ENCODE peak calls at places on chromosome 5, in eight cellular contexts. H is PC-9, T is heart right ventricle, Q is A673, G is left ventricle myocardium inferior, S is kidney, I is heart left ventricle, N is endodermal cell. J is an unnamed sample.

GRCh38 chr5:179879690-179880010 is 21.0 kb upstream of the MRNIP start:
- DNase-seq in H (no peak), T (no peak), Q (no peak), G (no peak), S (no peak), I (no peak), N (no peak), J (no peak)

GRCh38 chr5:22470408-22470807 is 382.7 kb downstream of the CDH12 start:
- DNase-seq in H (no peak), T (no peak), Q (no peak), G (no peak), S (no peak), I (no peak), N (no peak), J (no peak)

GRCh38 chr5:142301487-142302035 is 23.3 kb downstream of the SPRY4 start:
- DNase-seq in H (no peak), T (no peak), Q (no peak), G (no peak), S (no peak), I (no peak), N (no peak), J (no peak)

GRCh38 chr5:38556115-38556598 is 289 bp downstream of the LIFR start:
- DNase-seq in H (no peak), T (no peak), Q (no peak), G (peak), S (peak), I (peak), N (no peak), J (no peak)

GRCh38 chr5:134228624-134229023 is 2.8 kb upstream of the PPP2CA start:
- DNase-seq in H (no peak), T (no peak), Q (no peak), G (no peak), S (no peak), I (no peak), N (no peak), J (no peak)

GRCh38 chr5:14859980-14860379 is 11.6 kb downstream of the ANKH start:
- DNase-seq in H (no peak), T (no peak), Q (no peak), G (no peak), S (no peak), I (no peak), N (no peak), J (no peak)

GRCh38 chr5:134257176-134257575 is 31.3 kb upstream of the PPP2CA start:
- DNase-seq in H (no peak), T (no peak), Q (no peak), G (no peak), S (no peak), I (no peak), N (no peak), J (no peak)

GRCh38 chr5:146622391-146622790 is 106.4 kb upstream of the GPR151 start:
- DNase-seq in H (no peak), T (no peak), Q (no peak), G (no peak), S (no peak), I (no peak), N (no peak), J (no peak)

GRCh38 chr5:173786296-173787187 is 101.6 kb upstream of the CPEB4 start:
- DNase-seq in H (no peak), T (no peak), Q (no peak), G (no peak), S (peak), I (no peak), N (peak), J (no peak)

GRCh38 chr5:173771058-173771742 is 116.9 kb upstream of the CPEB4 start:
- DNase-seq in H (no peak), T (no peak), Q (no peak), G (no peak), S (no peak), I (no peak), N (peak), J (no peak)

GRCh38 chr5:40332945-40333344 is 346.8 kb upstream of the PTGER4 start:
- DNase-seq in H (no peak), T (no peak), Q (no peak), G (no peak), S (no peak), I (no peak), N (no peak), J (no peak)

GRCh38 chr5:16489322-16489791 is 23.8 kb upstream of the ZNF622 start:
- DNase-seq in H (peak), T (no peak), Q (peak), G (no peak), S (no peak), I (no peak), N (no peak), J (no peak)

GRCh38 chr5:60350794-60351193 is 349.2 kb downstream of the DEPDC1B start:
- DNase-seq in H (peak), T (no peak), Q (no peak), G (no peak), S (no peak), I (no peak), N (no peak), J (no peak)

GRCh38 chr5:65695896-65696295 is 26.0 kb downstream of the SGTB start:
- DNase-seq in H (no peak), T (no peak), Q (no peak), G (no peak), S (no peak), I (no peak), N (no peak), J (no peak)

GRCh38 chr5:38104497-38105230 is 153.7 kb upstream of the EGFLAM start:
- DNase-seq in H (no peak), T (no peak), Q (no peak), G (no peak), S (no peak), I (no peak), N (peak), J (no peak)

GRCh38 chr5:158289967-158290366 is 431.0 kb upstream of the CLINT1 start:
- DNase-seq in H (no peak), T (no peak), Q (no peak), G (no peak), S (no peak), I (no peak), N (no peak), J (no peak)

GRCh38 chr5:66904189-66904588 is 292.4 kb downstream of the CD180 start:
- DNase-seq in H (no peak), T (no peak), Q (no peak), G (no peak), S (no peak), I (no peak), N (no peak), J (no peak)

GRCh38 chr5:20537911-20538310 is 549.9 kb upstream of the CDH18 start:
- DNase-seq in H (no peak), T (no peak), Q (no peak), G (no peak), S (no peak), I (no peak), N (no peak), J (no peak)

GRCh38 chr5:112555691-112556090 is 136.6 kb upstream of the EPB41L4A start:
- DNase-seq in H (no peak), T (no peak), Q (no peak), G (no peak), S (no peak), I (no peak), N (no peak), J (no peak)

GRCh38 chr5:142602720-142603245 is 83.1 kb downstream of the FGF1 start:
- DNase-seq in H (no peak), T (no peak), Q (no peak), G (no peak), S (no peak), I (no peak), N (no peak), J (no peak)

GRCh38 chr5:154415114-154415513 is 30.7 kb upstream of the SAP30L start:
- DNase-seq in H (no peak), T (no peak), Q (no peak), G (no peak), S (no peak), I (no peak), N (no peak), J (no peak)

GRCh38 chr5:149924481-149924880 is 20.1 kb downstream of the PDE6A start:
- DNase-seq in H (no peak), T (no peak), Q (no peak), G (no peak), S (no peak), I (no peak), N (no peak), J (no peak)

GRCh38 chr5:123460296-123460729 is 37.1 kb upstream of the CEP120 start:
- DNase-seq in H (peak), T (no peak), Q (peak), G (no peak), S (no peak), I (no peak), N (peak), J (no peak)

GRCh38 chr5:39624268-39624886 is 199.6 kb upstream of the DAB2 start:
- DNase-seq in H (peak), T (no peak), Q (no peak), G (no peak), S (no peak), I (no peak), N (peak), J (no peak)

GRCh38 chr5:61159070-61159469 is 3.2 kb downstream of the SMIM15 start:
- DNase-seq in H (no peak), T (no peak), Q (no peak), G (no peak), S (no peak), I (no peak), N (no peak), J (no peak)

GRCh38 chr5:171342362-171343111 is 33.5 kb downstream of the TLX3 start:
- DNase-seq in H (peak), T (no peak), Q (peak), G (no peak), S (peak), I (no peak), N (peak), J (no peak)

GRCh38 chr5:19795218-19795617 is 192.8 kb downstream of the CDH18 start:
- DNase-seq in H (no peak), T (no peak), Q (peak), G (no peak), S (no peak), I (no peak), N (peak), J (no peak)

GRCh38 chr5:67659288-67659687 is 462.7 kb upstream of the CD180 start:
- DNase-seq in H (no peak), T (no peak), Q (no peak), G (no peak), S (no peak), I (no peak), N (no peak), J (no peak)

GRCh38 chr5:38634961-38635369 is 78.5 kb upstream of the LIFR start:
- DNase-seq in H (peak), T (no peak), Q (peak), G (no peak), S (no peak), I (no peak), N (no peak), J (no peak)

GRCh38 chr5:133706732-133707430 is 94.5 kb upstream of the FSTL4 start:
- DNase-seq in H (no peak), T (no peak), Q (no peak), G (no peak), S (no peak), I (no peak), N (peak), J (no peak)

GRCh38 chr5:54713923-54714581 is 196.5 kb downstream of the SNX18 start:
- DNase-seq in H (no peak), T (no peak), Q (no peak), G (no peak), S (no peak), I (no peak), N (no peak), J (no peak)

GRCh38 chr5:54362434-54362833 is 52.1 kb upstream of the ARL15 start:
- DNase-seq in H (no peak), T (no peak), Q (no peak), G (no peak), S (no peak), I (no peak), N (no peak), J (no peak)

GRCh38 chr5:54997081-54997480 is 11.7 kb upstream of the ESM1 start:
- DNase-seq in H (no peak), T (no peak), Q (no peak), G (no peak), S (no peak), I (no peak), N (no peak), J (no peak)

GRCh38 chr5:143685416-143685815 is 126.5 kb upstream of the HMHB1 start:
- DNase-seq in H (no peak), T (no peak), Q (no peak), G (no peak), S (no peak), I (no peak), N (no peak), J (no peak)

GRCh38 chr5:150175536-150175935 is 9.0 kb downstream of the CDX1 start:
- DNase-seq in H (peak), T (no peak), Q (peak), G (no peak), S (no peak), I (no peak), N (peak), J (no peak)

GRCh38 chr5:72557576-72558336 is 50.5 kb upstream of the ZNF366 start:
- DNase-seq in H (no peak), T (no peak), Q (no peak), G (no peak), S (no peak), I (no peak), N (no peak), J (no peak)

GRCh38 chr5:179887802-179888201 is 19.9 kb downstream of the TBC1D9B start:
- DNase-seq in H (no peak), T (no peak), Q (no peak), G (no peak), S (peak), I (peak), N (no peak), J (no peak)

GRCh38 chr5:135569755-135570452 is 8.9 kb downstream of the CXCL14 start:
- DNase-seq in H (no peak), T (no peak), Q (peak), G (no peak), S (no peak), I (no peak), N (peak), J (no peak)

GRCh38 chr5:23105021-23105420 is 251.9 kb upstream of the CDH12 start:
- DNase-seq in H (no peak), T (no peak), Q (no peak), G (no peak), S (peak), I (peak), N (no peak), J (no peak)

GRCh38 chr5:41878173-41878572 is 7.9 kb upstream of the OXCT1 start:
- DNase-seq in H (no peak), T (no peak), Q (no peak), G (no peak), S (no peak), I (no peak), N (no peak), J (no peak)

GRCh38 chr5:41876678-41877077 is 6.5 kb upstream of the OXCT1 start:
- DNase-seq in H (no peak), T (no peak), Q (no peak), G (no peak), S (no peak), I (no peak), N (no peak), J (no peak)

GRCh38 chr5:41877408-41877807 is 7.2 kb upstream of the OXCT1 start:
- DNase-seq in H (no peak), T (no peak), Q (no peak), G (no peak), S (no peak), I (no peak), N (no peak), J (no peak)

GRCh38 chr5:41875121-41875520 is 4.9 kb upstream of the OXCT1 start:
- DNase-seq in H (no peak), T (no peak), Q (no peak), G (no peak), S (no peak), I (no peak), N (no peak), J (no peak)

GRCh38 chr5:41878598-41879305 is 8.5 kb upstream of the OXCT1 start:
- DNase-seq in H (no peak), T (no peak), Q (no peak), G (no peak), S (no peak), I (no peak), N (no peak), J (no peak)
- H3K4me3 ChIP-seq in H (no peak), T (no peak), Q (no peak), G (no peak), S (no peak), I (no peak), N (peak), J (no peak)

GRCh38 chr5:6637590-6637989 is 4.3 kb downstream of the SRD5A1 start:
- DNase-seq in H (no peak), T (no peak), Q (no peak), G (no peak), S (no peak), I (no peak), N (no peak), J (no peak)
- TF ChIP-seq CTCF in H (no peak), T (no peak), Q (no peak), G (no peak), S (no peak), I (no peak), N (no peak), J (no peak)

GRCh38 chr5:115561176-115561575 is 16.6 kb upstream of the FEM1C start:
- DNase-seq in H (no peak), T (no peak), Q (no peak), G (no peak), S (no peak), I (no peak), N (no peak), J (no peak)
- H3K27ac ChIP-seq in H (no peak), T (no peak), Q (no peak), G (no peak), S (no peak), I (no peak), N (no peak), J (no peak)

GRCh38 chr5:177448244-177448950 is 1.8 kb downstream of the PRR7 start:
- DNase-seq in H (no peak), T (no peak), Q (no peak), G (no peak), S (no peak), I (no peak), N (no peak), J (no peak)
- H3K4me3 ChIP-seq in H (peak), T (no peak), Q (no peak), G (no peak), S (no peak), I (no peak), N (no peak), J (no peak)

GRCh38 chr5:78783434-78784130 is 135.0 kb upstream of the LHFPL2 start:
- DNase-seq in H (no peak), T (no peak), Q (no peak), G (no peak), S (no peak), I (no peak), N (no peak), J (no peak)
- TF ChIP-seq CTCF in H (no peak), T (no peak), Q (no peak), G (no peak), S (no peak), I (no peak), N (no peak), J (no peak)